ENCODE peak calls at places on chromosomes 7 and 10, in four cellular contexts. L is pons, C is HEK293T, P is stromal cell of bone marrow. G is an unnamed sample.
A peak's percentile ranks its signal among the peaks of the same experiment; 100 is the strongest.

GRCh38 chr7:158101821-158102450 is 485.7 kb downstream of the PTPRN2 start:
- DNase-seq in L (no peak), C (no peak), P (no peak), G (peak; percentile 58)

GRCh38 chr7:13981070-13981469 is 8.4 kb downstream of the ETV1 start:
- DNase-seq in L (peak; percentile 42), C (peak; percentile 63), P (peak; percentile 98), G (no peak)

GRCh38 chr10:13139150-13139549 is 22.2 kb upstream of the MCM10 start:
- DNase-seq in L (no peak), C (peak; percentile 11), P (no peak), G (no peak)

GRCh38 chr7:130566168-130566897 is 74.4 kb downstream of the MEST start:
- DNase-seq in L (no peak), C (no peak), P (no peak), G (peak; percentile 88)

GRCh38 chr7:114048386-114049235 is 129.8 kb upstream of the PPP1R3A start:
- DNase-seq in L (no peak), C (peak; percentile 6), P (peak; percentile 40), G (no peak)

GRCh38 chr7:90825779-90826178 is 229.7 kb downstream of the CDK14 start:
- DNase-seq in L (no peak), C (no peak), P (peak; percentile 84), G (no peak)

GRCh38 chr7:120993575-120994191 is 5.2 kb downstream of the CPED1 start:
- DNase-seq in L (no peak), C (no peak), P (no peak), G (no peak)

GRCh38 chr10:111600772-111601171 is 523.9 kb downstream of the ADRA2A start:
- DNase-seq in L (peak; percentile 93), C (no peak), P (no peak), G (no peak)

GRCh38 chr7:158725506-158725800 is 20.8 kb upstream of the NCAPG2 start:
- DNase-seq in L (no peak), C (no peak), P (no peak), G (no peak)

GRCh38 chr10:19918800-19919199 is 102.6 kb downstream of the PLXDC2 start:
- DNase-seq in L (no peak), C (no peak), P (no peak), G (no peak)

GRCh38 chr7:129655801-129656200 is 44.3 kb downstream of the NRF1 start:
- DNase-seq in L (no peak), C (no peak), P (no peak), G (no peak)

GRCh38 chr7:8443871-8444756 is 10.7 kb downstream of the NXPH1 start:
- DNase-seq in L (no peak), C (no peak), P (no peak), G (no peak)

G was measured in cardiac septum.